ENCODE peak calls at places on chromosome 10, in ten cellular contexts. M is NCI-H1436; H is AG09319; T is A549; U is nephron progenitor cell; J is mesothelial cell of epicardium; Q is endothelial cell; A is stimulated activated CD4-positive, alpha-beta T cell treated with anti-CD3 and anti-CD28 coated beads, Interleukin-4, amount 100 ng/mL, for 4 hours; E is NCI-H774; K is activated CD4-positive, alpha-beta T cell treated with anti-CD3 and anti-CD28 coated beads, Interleukin-2, amount 50 U/mL, for 48 hours. D is an unnamed sample.

GRCh38 chr10:13658864-13659685 is 72.3 kb downstream of the PRPF18 start:
- DNase-seq in M (no peak), H (no peak), T (no peak), U (no peak), J (no peak), Q (peak), A (no peak), E (no peak), K (no peak), D (no peak)

GRCh38 chr10:46549171-46550075 is 7.0 kb downstream of the GPRIN2 start:
- DNase-seq in M (no peak), H (no peak), T (no peak), U (peak), J (peak), Q (no peak), A (peak), E (no peak), K (no peak), D (no peak)

GRCh38 chr10:71753960-71754505 is 19.3 kb downstream of the VSIR start:
- DNase-seq in M (no peak), H (no peak), T (no peak), U (no peak), J (no peak), Q (no peak), A (no peak), E (no peak), K (no peak), D (no peak)

GRCh38 chr10:8279598-8279997 is 225.1 kb downstream of the GATA3 start:
- DNase-seq in M (no peak), H (no peak), T (peak), U (no peak), J (no peak), Q (no peak), A (no peak), E (no peak), K (no peak), D (no peak)

GRCh38 chr10:132454296-132455198 is 57.5 kb downstream of the PWWP2B start:
- DNase-seq in M (no peak), H (no peak), T (no peak), U (no peak), J (no peak), Q (no peak), A (no peak), E (no peak), K (no peak), D (no peak)

GRCh38 chr10:109529258-109529657 is 394.1 kb downstream of the XPNPEP1 start:
- DNase-seq in M (no peak), H (no peak), T (no peak), U (no peak), J (no peak), Q (no peak), A (no peak), E (no peak), K (no peak), D (no peak)

GRCh38 chr10:122853665-122854313 is 8.1 kb upstream of the CUZD1 start:
- DNase-seq in M (no peak), H (no peak), T (no peak), U (no peak), J (no peak), Q (no peak), A (no peak), E (no peak), K (no peak), D (no peak)

GRCh38 chr10:58773351-58773750 is 260.7 kb downstream of the BICC1 start:
- DNase-seq in M (no peak), H (no peak), T (no peak), U (no peak), J (no peak), Q (no peak), A (no peak), E (no peak), K (no peak), D (no peak)

GRCh38 chr10:78563224-78563764 is 505.5 kb upstream of the ZMIZ1 start:
- DNase-seq in M (no peak), H (no peak), T (no peak), U (no peak), J (no peak), Q (no peak), A (no peak), E (no peak), K (no peak), D (no peak)

GRCh38 chr10:114902151-114902550 is 35.8 kb upstream of the TRUB1 start:
- DNase-seq in M (no peak), H (no peak), T (no peak), U (no peak), J (no peak), Q (no peak), A (no peak), E (no peak), K (no peak), D (no peak)

GRCh38 chr10:89327803-89328441 is at the start of gene IFIT3:
- DNase-seq in M (no peak), H (peak), T (peak), U (peak), J (no peak), Q (peak), A (peak), E (no peak), K (no peak), D (peak)

D was measured in fibroblast of the conjunctiva.